ENCODE peak calls at places on chromosomes 3 and 15, in seven cellular contexts. J is B cell; D is CD4-positive, alpha-beta T cell; N is AG08396; O is HL-60; R is MV-4-11; U is fibroblast of lung. I is an unnamed sample.

GRCh38 chr15:31440754-31441298 is 114.2 kb downstream of the KLF13 start:
- DNase-seq in U (peak), D (peak), O (no peak), J (peak), R (no peak), N (peak), I (peak)

GRCh38 chr15:37774961-37775360 is 159.5 kb upstream of the TMCO5A start:
- DNase-seq in R (no peak), D (no peak), N (no peak), J (no peak), U (no peak), O (no peak), I (no peak)

GRCh38 chr15:62360286-62360685 is 195.2 kb upstream of the C2CD4B start:
- DNase-seq in N (no peak), J (no peak), D (no peak), R (no peak), U (no peak), O (no peak), I (no peak)

GRCh38 chr3:72310028-72310987 is 525.4 kb upstream of the PROK2 start:
- DNase-seq in D (peak), N (peak), J (peak), U (peak), O (no peak), R (peak), I (peak)

GRCh38 chr3:48856469-48856868 is 8.8 kb upstream of the PRKAR2A start:
- DNase-seq in N (no peak), J (no peak), R (no peak), D (no peak), O (no peak), U (no peak), I (no peak)

GRCh38 chr3:192336286-192336685 is 391.1 kb downstream of the FGF12 start:
- DNase-seq in R (no peak), J (no peak), N (no peak), U (no peak), O (no peak), D (no peak), I (no peak)

GRCh38 chr3:166110102-166110501 is 272.9 kb upstream of the BCHE start:
- DNase-seq in J (no peak), U (no peak), R (no peak), O (no peak), N (no peak), D (no peak), I (no peak)

GRCh38 chr3:193589616-193590015 is 3.4 kb upstream of the OPA1 start:
- DNase-seq in O (no peak), D (no peak), U (peak), R (no peak), J (no peak), N (no peak), I (no peak)

GRCh38 chr3:54307616-54308180 is 185.3 kb downstream of the CACNA2D3 start:
- DNase-seq in J (no peak), D (no peak), U (peak), R (no peak), O (no peak), N (no peak), I (no peak)

GRCh38 chr3:25820372-25820771 is 30.5 kb downstream of the OXSM start:
- DNase-seq in U (peak), D (no peak), O (no peak), R (no peak), N (peak), J (no peak), I (peak)

GRCh38 chr3:106457278-106458210 is 588.7 kb upstream of the CBLB start:
- DNase-seq in U (peak), R (peak), N (peak), J (no peak), D (no peak), O (peak), I (peak)

GRCh38 chr3:66812126-66812525 is 186.0 kb upstream of the KBTBD8 start:
- DNase-seq in O (no peak), R (no peak), D (no peak), U (peak), N (no peak), J (no peak), I (peak)

GRCh38 chr3:189529889-189530288 is 101.3 kb upstream of the TP63 start:
- DNase-seq in J (no peak), U (no peak), D (no peak), R (no peak), O (no peak), N (no peak), I (no peak)

GRCh38 chr3:46372492-46373359 is 2.0 kb downstream of the CCR5 start:
- DNase-seq in D (no peak), N (peak), U (no peak), O (no peak), J (peak), R (peak), I (peak)

GRCh38 chr3:36741285-36741684 is 23.1 kb downstream of the DCLK3 start:
- DNase-seq in D (no peak), J (no peak), R (no peak), O (no peak), U (no peak), N (no peak), I (peak)

GRCh38 chr15:72859023-72859756 is 75.6 kb upstream of the ADPGK start:
- DNase-seq in U (no peak), R (no peak), O (no peak), D (no peak), J (no peak), N (no peak), I (no peak)

GRCh38 chr3:49625971-49626640 is 48.0 kb upstream of the APEH start:
- DNase-seq in J (no peak), D (no peak), R (no peak), U (peak), O (no peak), N (no peak), I (no peak)

GRCh38 chr3:48432411-48433371 is 2.8 kb upstream of the PLXNB1 start:
- DNase-seq in J (no peak), N (no peak), O (no peak), U (peak), D (no peak), R (no peak), I (peak)

GRCh38 chr3:107193114-107193513 is 184.1 kb upstream of the CCDC54 start:
- DNase-seq in N (no peak), R (no peak), D (no peak), O (no peak), U (peak), J (no peak), I (no peak)

GRCh38 chr3:13564751-13565560 is 16.0 kb downstream of the FBLN2 start:
- DNase-seq in J (no peak), N (no peak), U (no peak), D (no peak), O (no peak), R (no peak), I (no peak)

GRCh38 chr15:98504998-98505397 is 143.3 kb upstream of the IGF1R start:
- DNase-seq in J (no peak), R (no peak), O (no peak), D (no peak), N (no peak), U (no peak), I (no peak)

GRCh38 chr3:155983834-155984474 is 113.5 kb downstream of the GMPS start:
- DNase-seq in N (no peak), O (no peak), D (no peak), R (no peak), U (peak), J (no peak), I (no peak)

GRCh38 chr3:170144437-170144843 is 37.1 kb downstream of the PHC3 start:
- DNase-seq in R (peak), N (no peak), U (no peak), D (no peak), O (no peak), J (no peak), I (no peak)

GRCh38 chr15:26690778-26691177 is 82.1 kb downstream of the GABRB3 start:
- DNase-seq in R (no peak), N (no peak), O (no peak), D (no peak), J (no peak), U (no peak), I (no peak)

GRCh38 chr3:157063926-157064325 is 96.0 kb downstream of the CCNL1 start:
- DNase-seq in D (no peak), R (no peak), N (no peak), U (peak), O (no peak), J (no peak), I (no peak)

GRCh38 chr3:30232142-30232541 is 374.3 kb upstream of the TGFBR2 start:
- DNase-seq in J (no peak), U (peak), O (no peak), R (peak), D (no peak), N (peak), I (peak)

GRCh38 chr3:51637941-51638471 is 33.0 kb upstream of the TEX264 start:
- DNase-seq in O (peak), R (peak), J (peak), U (peak), D (peak), N (peak), I (peak)

GRCh38 chr3:72347819-72348319 is 500.4 kb downstream of the SHQ1 start:
- DNase-seq in J (peak), N (peak), R (peak), O (peak), U (peak), D (peak), I (peak)

I was measured in foreskin fibroblast.